ENCODE peak calls at places on chromosomes 11 and 22, in ten cellular contexts. One of them, this sample, is unnamed.

GRCh38 chr22:31818481-31819392 is 64.9 kb downstream of the DEPDC5 start:
- DNase-seq in transverse colon: no peak
- DNase-seq in upper lobe of left lung: no peak
- DNase-seq in Panc1: no peak
- DNase-seq in SK-N-MC: no peak
- DNase-seq in SK-N-SH: no peak
- DNase-seq in prostate gland: no peak
- DNase-seq in HL-60: no peak
- DNase-seq in stomach: no peak
- DNase-seq in HCT116: no peak
- DNase-seq in this sample: no peak

GRCh38 chr11:17506314-17506713 is 29.7 kb upstream of the ABCC8 start:
- DNase-seq in prostate gland: no peak
- DNase-seq in transverse colon: no peak
- DNase-seq in SK-N-SH: no peak
- DNase-seq in Panc1: no peak
- DNase-seq in upper lobe of left lung: no peak
- DNase-seq in SK-N-MC: no peak
- DNase-seq in HCT116: no peak
- DNase-seq in HL-60: no peak
- DNase-seq in stomach: no peak
- DNase-seq in this sample: no peak

GRCh38 chr22:41367680-41368542 is 13.8 kb upstream of the TEF start:
- DNase-seq in stomach: peak; percentile 49
- DNase-seq in HL-60: peak; percentile 20
- DNase-seq in SK-N-SH: no peak
- DNase-seq in transverse colon: peak; percentile 30
- DNase-seq in Panc1: no peak
- DNase-seq in upper lobe of left lung: peak; percentile 70
- DNase-seq in prostate gland: peak; percentile 23
- DNase-seq in SK-N-MC: no peak
- DNase-seq in HCT116: no peak
- DNase-seq in this sample: peak; percentile 88

GRCh38 chr11:122743949-122744876 is 88.7 kb downstream of the UBASH3B start:
- DNase-seq in SK-N-SH: no peak
- DNase-seq in SK-N-MC: no peak
- DNase-seq in HL-60: peak; percentile 54
- DNase-seq in prostate gland: no peak
- DNase-seq in HCT116: no peak
- DNase-seq in transverse colon: peak; percentile 61
- DNase-seq in Panc1: no peak
- DNase-seq in stomach: peak; percentile 31
- DNase-seq in upper lobe of left lung: peak; percentile 64
- DNase-seq in this sample: peak; percentile 69

GRCh38 chr22:25368271-25368670 is 148.8 kb downstream of the CRYBB2 start:
- DNase-seq in prostate gland: peak; percentile 63
- DNase-seq in transverse colon: peak; percentile 76
- DNase-seq in SK-N-MC: no peak
- DNase-seq in HCT116: no peak
- DNase-seq in upper lobe of left lung: no peak
- DNase-seq in Panc1: no peak
- DNase-seq in SK-N-SH: no peak
- DNase-seq in stomach: peak; percentile 45
- DNase-seq in HL-60: no peak
- DNase-seq in this sample: no peak

GRCh38 chr22:49565516-49565855 is 262.2 kb downstream of the BRD1 start:
- DNase-seq in Panc1: no peak
- DNase-seq in transverse colon: no peak
- DNase-seq in HL-60: no peak
- DNase-seq in SK-N-MC: no peak
- DNase-seq in SK-N-SH: no peak
- DNase-seq in HCT116: no peak
- DNase-seq in stomach: no peak
- DNase-seq in upper lobe of left lung: peak; percentile 14
- DNase-seq in prostate gland: no peak
- DNase-seq in this sample: peak; percentile 49

GRCh38 chr11:12675951-12676711 is 1.9 kb downstream of the TEAD1 start:
- DNase-seq in SK-N-MC: no peak
- DNase-seq in transverse colon: no peak
- DNase-seq in SK-N-SH: peak; percentile 34
- DNase-seq in HCT116: no peak
- DNase-seq in prostate gland: no peak
- DNase-seq in HL-60: no peak
- DNase-seq in stomach: no peak
- DNase-seq in Panc1: no peak
- DNase-seq in upper lobe of left lung: no peak
- DNase-seq in this sample: peak; percentile 80

GRCh38 chr22:23862103-23862502 is 4.4 kb downstream of the SLC2A11 start:
- DNase-seq in SK-N-SH: peak; percentile 65
- DNase-seq in upper lobe of left lung: peak; percentile 40
- DNase-seq in prostate gland: peak; percentile 27
- DNase-seq in transverse colon: no peak
- DNase-seq in Panc1: no peak
- DNase-seq in SK-N-MC: no peak
- DNase-seq in HCT116: peak; percentile 32
- DNase-seq in HL-60: no peak
- DNase-seq in stomach: no peak
- DNase-seq in this sample: no peak

GRCh38 chr11:94638902-94639373 is 71.8 kb downstream of the PIWIL4 start:
- DNase-seq in stomach: no peak
- DNase-seq in SK-N-MC: no peak
- DNase-seq in Panc1: no peak
- DNase-seq in HL-60: peak; percentile 50
- DNase-seq in SK-N-SH: no peak
- DNase-seq in HCT116: no peak
- DNase-seq in transverse colon: no peak
- DNase-seq in prostate gland: peak; percentile 44
- DNase-seq in upper lobe of left lung: no peak
- DNase-seq in this sample: no peak

GRCh38 chr11:9565822-9566560 is 7.5 kb upstream of the WEE1 start:
- DNase-seq in SK-N-SH: peak; percentile 16
- DNase-seq in transverse colon: peak; percentile 53
- DNase-seq in SK-N-MC: no peak
- DNase-seq in prostate gland: peak; percentile 63
- DNase-seq in HL-60: peak; percentile 71
- DNase-seq in HCT116: peak; percentile 100
- DNase-seq in upper lobe of left lung: peak; percentile 23
- DNase-seq in stomach: peak; percentile 39
- DNase-seq in Panc1: peak; percentile 100
- DNase-seq in this sample: peak; percentile 86

GRCh38 chr22:33274941-33275443 is 216.8 kb upstream of the SYN3 start:
- DNase-seq in HCT116: no peak
- DNase-seq in transverse colon: no peak
- DNase-seq in SK-N-MC: no peak
- DNase-seq in HL-60: no peak
- DNase-seq in prostate gland: no peak
- DNase-seq in SK-N-SH: peak; percentile 30
- DNase-seq in upper lobe of left lung: no peak
- DNase-seq in Panc1: no peak
- DNase-seq in stomach: no peak
- DNase-seq in this sample: no peak

GRCh38 chr11:75441804-75442132 is 8.8 kb upstream of the KLHL35 start:
- DNase-seq in Panc1: no peak
- DNase-seq in SK-N-MC: no peak
- DNase-seq in SK-N-SH: no peak
- DNase-seq in prostate gland: peak; percentile 34
- DNase-seq in upper lobe of left lung: peak; percentile 36
- DNase-seq in HL-60: no peak
- DNase-seq in stomach: peak; percentile 76
- DNase-seq in transverse colon: no peak
- DNase-seq in HCT116: no peak
- DNase-seq in this sample: no peak

GRCh38 chr11:75439495-75440120 is 6.6 kb upstream of the KLHL35 start:
- DNase-seq in SK-N-MC: no peak
- DNase-seq in SK-N-SH: no peak
- DNase-seq in Panc1: no peak
- DNase-seq in upper lobe of left lung: no peak
- DNase-seq in HCT116: no peak
- DNase-seq in HL-60: no peak
- DNase-seq in prostate gland: no peak
- DNase-seq in stomach: no peak
- DNase-seq in transverse colon: no peak
- DNase-seq in this sample: no peak

GRCh38 chr11:75442161-75442885 is 9.3 kb upstream of the KLHL35 start:
- DNase-seq in HCT116: no peak
- DNase-seq in upper lobe of left lung: no peak
- DNase-seq in prostate gland: no peak
- DNase-seq in SK-N-SH: no peak
- DNase-seq in transverse colon: no peak
- DNase-seq in SK-N-MC: no peak
- DNase-seq in HL-60: no peak
- DNase-seq in stomach: peak; percentile 40
- DNase-seq in Panc1: no peak
- DNase-seq in this sample: no peak

GRCh38 chr11:75443043-75443442 is 10.0 kb upstream of the KLHL35 start:
- DNase-seq in HL-60: no peak
- DNase-seq in SK-N-SH: no peak
- DNase-seq in prostate gland: no peak
- DNase-seq in stomach: no peak
- DNase-seq in SK-N-MC: no peak
- DNase-seq in upper lobe of left lung: no peak
- DNase-seq in Panc1: no peak
- DNase-seq in HCT116: no peak
- DNase-seq in transverse colon: no peak
- DNase-seq in this sample: no peak

GRCh38 chr11:75440960-75441803 is 8.2 kb upstream of the KLHL35 start:
- DNase-seq in stomach: no peak
- DNase-seq in upper lobe of left lung: no peak
- DNase-seq in transverse colon: no peak
- DNase-seq in SK-N-SH: no peak
- DNase-seq in Panc1: no peak
- DNase-seq in HL-60: no peak
- DNase-seq in HCT116: no peak
- DNase-seq in prostate gland: no peak
- DNase-seq in SK-N-MC: no peak
- DNase-seq in this sample: no peak
- TF ChIP-seq POLR2AphosphoS5 in stomach: no peak
- TF ChIP-seq POLR2AphosphoS5 in upper lobe of left lung: no peak
- TF ChIP-seq POLR2AphosphoS5 in transverse colon: no peak
- TF ChIP-seq POLR2AphosphoS5 in SK-N-SH: no peak
- TF ChIP-seq POLR2AphosphoS5 in Panc1: no peak
- TF ChIP-seq POLR2AphosphoS5 in HL-60: no peak
- TF ChIP-seq POLR2AphosphoS5 in HCT116: no peak
- TF ChIP-seq POLR2AphosphoS5 in prostate gland: no peak
- TF ChIP-seq POLR2AphosphoS5 in SK-N-MC: no peak
- TF ChIP-seq POLR2AphosphoS5 in this sample: no peak

DNA sequence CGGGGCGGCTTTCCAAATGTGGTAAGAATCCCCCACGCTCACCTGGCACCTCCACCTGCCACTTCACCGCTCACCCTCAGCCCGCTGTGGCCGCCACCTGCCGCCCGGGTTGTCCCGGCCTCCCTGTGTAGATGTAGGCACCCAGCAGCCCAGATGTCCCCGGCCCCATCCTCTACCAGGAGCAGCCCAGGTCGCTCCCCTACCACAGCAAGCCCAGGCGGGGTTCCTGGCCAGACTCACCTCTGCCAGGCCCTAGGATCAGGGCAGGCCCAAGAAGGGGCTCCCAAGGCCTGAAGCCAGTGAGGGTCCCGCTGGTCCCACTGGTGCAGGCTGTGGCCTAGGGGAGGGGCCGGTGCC is 27.4 kb downstream of the MOB2 start:
- DNase-seq in Panc1: no peak
- DNase-seq in upper lobe of left lung: no peak
- DNase-seq in transverse colon: no peak
- DNase-seq in HCT116: no peak
- DNase-seq in SK-N-MC: no peak
- DNase-seq in prostate gland: no peak
- DNase-seq in HL-60: no peak
- DNase-seq in SK-N-SH: no peak
- DNase-seq in stomach: no peak
- DNase-seq in this sample: no peak
- H3K4me3 ChIP-seq in Panc1: no peak overlapping the region
- H3K4me3 ChIP-seq in upper lobe of left lung: no peak overlapping the region
- H3K4me3 ChIP-seq in transverse colon: no peak overlapping the region
- H3K4me3 ChIP-seq in HCT116: no peak overlapping the region
- H3K4me3 ChIP-seq in SK-N-MC: no peak overlapping the region
- H3K4me3 ChIP-seq in prostate gland: no peak overlapping the region
- H3K4me3 ChIP-seq in HL-60: no peak overlapping the region
- H3K4me3 ChIP-seq in SK-N-SH: no peak overlapping the region
- H3K4me3 ChIP-seq in stomach: peak overlapping the region; percentile 35
- H3K4me3 ChIP-seq in this sample: peak overlapping the region; percentile 41

GRCh38 chr11:45804806-45805304 is at the start of gene SLC35C1:
- DNase-seq in stomach: peak; percentile 99
- DNase-seq in HCT116: peak; percentile 86
- DNase-seq in SK-N-MC: peak; percentile 34
- DNase-seq in transverse colon: peak; percentile 99
- DNase-seq in upper lobe of left lung: peak; percentile 99
- DNase-seq in SK-N-SH: peak; percentile 98
- DNase-seq in prostate gland: peak; percentile 97
- DNase-seq in Panc1: peak; percentile 51
- DNase-seq in HL-60: peak; percentile 91
- DNase-seq in this sample: peak; percentile 99

GRCh38 chr11:45806072-45806933 is 1.4 kb downstream of the SLC35C1 start:
- DNase-seq in stomach: no peak
- DNase-seq in SK-N-MC: no peak
- DNase-seq in HCT116: no peak
- DNase-seq in prostate gland: no peak
- DNase-seq in Panc1: no peak
- DNase-seq in HL-60: no peak
- DNase-seq in transverse colon: no peak
- DNase-seq in SK-N-SH: no peak
- DNase-seq in upper lobe of left lung: no peak
- DNase-seq in this sample: no peak

GRCh38 chr11:45805305-45806071 is 539 bp downstream of the SLC35C1 start:
- DNase-seq in transverse colon: no peak
- DNase-seq in Panc1: no peak
- DNase-seq in SK-N-SH: no peak
- DNase-seq in SK-N-MC: no peak
- DNase-seq in HCT116: no peak
- DNase-seq in stomach: peak; percentile 34
- DNase-seq in prostate gland: no peak
- DNase-seq in HL-60: peak; percentile 79
- DNase-seq in upper lobe of left lung: peak; percentile 48
- DNase-seq in this sample: peak; percentile 77

GRCh38 chr11:45802531-45803317 is 2.2 kb upstream of the SLC35C1 start:
- DNase-seq in transverse colon: no peak
- DNase-seq in prostate gland: no peak
- DNase-seq in HCT116: no peak
- DNase-seq in HL-60: no peak
- DNase-seq in SK-N-SH: no peak
- DNase-seq in Panc1: no peak
- DNase-seq in stomach: peak; percentile 21
- DNase-seq in upper lobe of left lung: no peak
- DNase-seq in SK-N-MC: no peak
- DNase-seq in this sample: peak; percentile 59

GRCh38 chr11:45803981-45804805 is 756 bp upstream of the SLC35C1 start:
- DNase-seq in upper lobe of left lung: peak; percentile 92
- DNase-seq in HCT116: no peak
- DNase-seq in Panc1: no peak
- DNase-seq in SK-N-MC: no peak
- DNase-seq in transverse colon: peak; percentile 94
- DNase-seq in HL-60: peak; percentile 47
- DNase-seq in SK-N-SH: peak; percentile 79
- DNase-seq in prostate gland: peak; percentile 79
- DNase-seq in stomach: peak; percentile 88
- DNase-seq in this sample: peak; percentile 91
- TF ChIP-seq POLR2AphosphoS5 in upper lobe of left lung: peak; percentile 77
- TF ChIP-seq POLR2AphosphoS5 in HCT116: peak; percentile 79
- TF ChIP-seq POLR2AphosphoS5 in Panc1: no peak
- TF ChIP-seq POLR2AphosphoS5 in SK-N-MC: no peak
- TF ChIP-seq POLR2AphosphoS5 in transverse colon: peak; percentile 57
- TF ChIP-seq POLR2AphosphoS5 in HL-60: no peak
- TF ChIP-seq POLR2AphosphoS5 in SK-N-SH: no peak
- TF ChIP-seq POLR2AphosphoS5 in prostate gland: no peak
- TF ChIP-seq POLR2AphosphoS5 in stomach: peak; percentile 20
- TF ChIP-seq POLR2AphosphoS5 in this sample: peak; percentile 49

GRCh38 chr11:23897453-23898289 is 599.2 kb upstream of the LUZP2 start:
- DNase-seq in SK-N-MC: no peak
- DNase-seq in transverse colon: no peak
- DNase-seq in stomach: no peak
- DNase-seq in SK-N-SH: peak; percentile 14
- DNase-seq in Panc1: no peak
- DNase-seq in HCT116: no peak
- DNase-seq in HL-60: no peak
- DNase-seq in upper lobe of left lung: no peak
- DNase-seq in prostate gland: no peak
- DNase-seq in this sample: no peak
- H3K4me3 ChIP-seq in SK-N-MC: no peak overlapping the region
- H3K4me3 ChIP-seq in transverse colon: no peak overlapping the region
- H3K4me3 ChIP-seq in stomach: no peak overlapping the region
- H3K4me3 ChIP-seq in SK-N-SH: peak overlapping the region; percentile 56
- H3K4me3 ChIP-seq in Panc1: no peak overlapping the region
- H3K4me3 ChIP-seq in HCT116: no peak overlapping the region
- H3K4me3 ChIP-seq in HL-60: no peak overlapping the region
- H3K4me3 ChIP-seq in upper lobe of left lung: no peak overlapping the region
- H3K4me3 ChIP-seq in prostate gland: no peak overlapping the region
- H3K4me3 ChIP-seq in this sample: no peak overlapping the region